ENCODE peak calls at places on chromosomes 11 and 22, in seven cellular contexts. One of them, this sample, is unnamed.

GRCh38 chr11:2215230-2215560 is 43.6 kb upstream of the TH start:
- DNase-seq in NCI-H345: no peak
- DNase-seq in stimulated activated CD4-positive, alpha-beta T cell treated with anti-CD3 and anti-CD28 coated beads, Interleukin-4, amount 100 ng/mL, for 24 hours: peak
- DNase-seq in anterior cingulate cortex: no peak
- DNase-seq in progenitor cell of endocrine pancreas: no peak
- DNase-seq in Kasumi-1: no peak
- DNase-seq in NCI-H1436: no peak
- DNase-seq in this sample: peak

GRCh38 chr11:69055598-69056516 is 7.1 kb downstream of the TPCN2 start:
- DNase-seq in NCI-H345: no peak
- DNase-seq in stimulated activated CD4-positive, alpha-beta T cell treated with anti-CD3 and anti-CD28 coated beads, Interleukin-4, amount 100 ng/mL, for 24 hours: no peak
- DNase-seq in anterior cingulate cortex: no peak
- DNase-seq in progenitor cell of endocrine pancreas: no peak
- DNase-seq in Kasumi-1: no peak
- DNase-seq in NCI-H1436: no peak
- DNase-seq in this sample: no peak

GRCh38 chr22:46792061-46792796 is 29.8 kb downstream of the TBC1D22A start:
- DNase-seq in NCI-H345: no peak
- DNase-seq in stimulated activated CD4-positive, alpha-beta T cell treated with anti-CD3 and anti-CD28 coated beads, Interleukin-4, amount 100 ng/mL, for 24 hours: no peak
- DNase-seq in anterior cingulate cortex: no peak
- DNase-seq in progenitor cell of endocrine pancreas: no peak
- DNase-seq in Kasumi-1: no peak
- DNase-seq in NCI-H1436: no peak
- DNase-seq in this sample: no peak

GRCh38 chr22:19784396-19785175 is 24.0 kb downstream of the TBX1 start:
- DNase-seq in NCI-H345: no peak
- DNase-seq in stimulated activated CD4-positive, alpha-beta T cell treated with anti-CD3 and anti-CD28 coated beads, Interleukin-4, amount 100 ng/mL, for 24 hours: no peak
- DNase-seq in anterior cingulate cortex: no peak
- DNase-seq in progenitor cell of endocrine pancreas: no peak
- DNase-seq in Kasumi-1: no peak
- DNase-seq in NCI-H1436: no peak
- DNase-seq in this sample: no peak

GRCh38 chr22:44025171-44026065 is 1.3 kb downstream of the PARVB start:
- DNase-seq in NCI-H345: no peak
- DNase-seq in stimulated activated CD4-positive, alpha-beta T cell treated with anti-CD3 and anti-CD28 coated beads, Interleukin-4, amount 100 ng/mL, for 24 hours: no peak
- DNase-seq in anterior cingulate cortex: no peak
- DNase-seq in progenitor cell of endocrine pancreas: no peak
- DNase-seq in Kasumi-1: peak
- DNase-seq in NCI-H1436: no peak
- DNase-seq in this sample: no peak

GRCh38 chr11:108235192-108235591 is 12.3 kb downstream of the ATM start:
- DNase-seq in NCI-H345: no peak
- DNase-seq in stimulated activated CD4-positive, alpha-beta T cell treated with anti-CD3 and anti-CD28 coated beads, Interleukin-4, amount 100 ng/mL, for 24 hours: no peak
- DNase-seq in anterior cingulate cortex: no peak
- DNase-seq in progenitor cell of endocrine pancreas: no peak
- DNase-seq in Kasumi-1: no peak
- DNase-seq in NCI-H1436: no peak
- DNase-seq in this sample: no peak

GRCh38 chr11:123527947-123528346 is 97.9 kb downstream of the GRAMD1B start:
- DNase-seq in NCI-H345: no peak
- DNase-seq in stimulated activated CD4-positive, alpha-beta T cell treated with anti-CD3 and anti-CD28 coated beads, Interleukin-4, amount 100 ng/mL, for 24 hours: no peak
- DNase-seq in anterior cingulate cortex: no peak
- DNase-seq in progenitor cell of endocrine pancreas: no peak
- DNase-seq in Kasumi-1: no peak
- DNase-seq in NCI-H1436: no peak
- DNase-seq in this sample: no peak

GRCh38 chr11:7418061-7418460 is 67.2 kb upstream of the OLFML1 start:
- DNase-seq in NCI-H345: no peak
- DNase-seq in stimulated activated CD4-positive, alpha-beta T cell treated with anti-CD3 and anti-CD28 coated beads, Interleukin-4, amount 100 ng/mL, for 24 hours: no peak
- DNase-seq in anterior cingulate cortex: no peak
- DNase-seq in progenitor cell of endocrine pancreas: no peak
- DNase-seq in Kasumi-1: peak
- DNase-seq in NCI-H1436: no peak
- DNase-seq in this sample: no peak

GRCh38 chr11:78646564-78647185 is 72.0 kb upstream of the NARS2 start:
- DNase-seq in NCI-H345: peak
- DNase-seq in stimulated activated CD4-positive, alpha-beta T cell treated with anti-CD3 and anti-CD28 coated beads, Interleukin-4, amount 100 ng/mL, for 24 hours: peak
- DNase-seq in anterior cingulate cortex: no peak
- DNase-seq in progenitor cell of endocrine pancreas: peak
- DNase-seq in Kasumi-1: peak
- DNase-seq in NCI-H1436: peak
- DNase-seq in this sample: peak

GRCh38 chr11:11620251-11620965 is 1.4 kb downstream of the GALNT18 start:
- DNase-seq in NCI-H345: peak
- DNase-seq in stimulated activated CD4-positive, alpha-beta T cell treated with anti-CD3 and anti-CD28 coated beads, Interleukin-4, amount 100 ng/mL, for 24 hours: no peak
- DNase-seq in anterior cingulate cortex: no peak
- DNase-seq in progenitor cell of endocrine pancreas: peak
- DNase-seq in Kasumi-1: peak
- DNase-seq in NCI-H1436: peak
- DNase-seq in this sample: no peak

This sample was measured in activated CD4-positive, alpha-beta memory T cell treated with anti-CD3 and anti-CD28 coated beads, Interleukin-2, amount 10 ng/mL, durations not matched to agents 7 days and 5 days.